ENCODE peak calls at places on chromosomes 6 and 20, in four cellular contexts. Y, S, K and C are unnamed samples.

GRCh38 chr20:47748851-47749250 is 36.4 kb downstream of the SULF2 start:
- DNase-seq in K (peak), Y (no peak), S (no peak), C (no peak)

GRCh38 chr20:22577515-22578220 is 6.7 kb downstream of the FOXA2 start:
- DNase-seq in K (peak), S (no peak), Y (no peak), C (no peak)

GRCh38 chr6:107714104-107714503 is 110.0 kb downstream of the SCML4 start:
- DNase-seq in K (no peak), S (no peak), Y (no peak), C (no peak)

GRCh38 chr6:1379810-1380198 is 9.6 kb upstream of the FOXF2 start:
- DNase-seq in K (no peak), Y (no peak), S (no peak), C (no peak)

GRCh38 chr6:160972111-160972510 is 19.5 kb upstream of the MAP3K4 start:
- DNase-seq in S (no peak), K (no peak), Y (no peak), C (no peak)

GRCh38 chr6:131924881-131925474 is 26.2 kb downstream of the CCN2 start:
- DNase-seq in K (peak), Y (no peak), S (no peak), C (no peak)

GRCh38 chr6:21199246-21199645 is 394.3 kb upstream of the SOX4 start:
- DNase-seq in K (no peak), Y (no peak), S (no peak), C (no peak)

GRCh38 chr6:34485321-34486060 is 19.6 kb downstream of the PACSIN1 start:
- DNase-seq in S (no peak), Y (no peak), K (no peak), C (no peak)

GRCh38 chr6:4776967-4777925 is 1.0 kb downstream of the CDYL start:
- DNase-seq in Y (no peak), S (peak), K (no peak), C (peak)

GRCh38 chr6:115783402-115784061 is 277.2 kb downstream of the FRK start:
- DNase-seq in Y (no peak), K (no peak), S (no peak), C (no peak)

GRCh38 chr20:3000852-3001523 is 42.4 kb upstream of the GNRH2 start:
- DNase-seq in S (peak), K (peak), Y (no peak), C (no peak)

GRCh38 chr6:14858808-14859207 is 387.1 kb upstream of the JARID2 start:
- DNase-seq in S (no peak), Y (no peak), K (no peak), C (no peak)

GRCh38 chr6:157273756-157274088 is 49.6 kb downstream of the TMEM242 start:
- DNase-seq in S (peak), Y (no peak), K (peak), C (peak)

GRCh38 chr20:20085071-20085470 is 32.7 kb downstream of the CFAP61 start:
- DNase-seq in K (no peak), Y (no peak), S (no peak), C (no peak)

GRCh38 chr20:39395478-39396291 is 433.5 kb downstream of the DHX35 start:
- DNase-seq in Y (no peak), S (no peak), K (no peak), C (no peak)

GRCh38 chr20:41218466-41218865 is 81.1 kb downstream of the PLCG1 start:
- DNase-seq in K (no peak), S (no peak), Y (no peak), C (no peak)

GRCh38 chr6:88031550-88031949 is 16.1 kb upstream of the SPACA1 start:
- DNase-seq in Y (no peak), K (no peak), S (no peak), C (no peak)

GRCh38 chr6:28489366-28490190 is 26.0 kb downstream of the GPX6 start:
- DNase-seq in K (no peak), S (no peak), Y (no peak), C (no peak)